ENCODE peak calls at places on chromosome 10, in seven cellular contexts. C, D, A, Y, J, S and T are unnamed samples.
A peak's percentile ranks its signal among the peaks of the same experiment; 100 is the strongest.

GRCh38 chr10:124728071-124728829 is 15.9 kb downstream of the FAM53B start:
- DNase-seq in Y (no peak), C (no peak), D (no peak), A (no peak), S (no peak), J (no peak), T (no peak)

GRCh38 chr10:53619678-53620077 is 847.1 kb upstream of the MBL2 start:
- DNase-seq in C (no peak), D (no peak), A (no peak), S (peak; percentile 10), Y (no peak), J (no peak), T (no peak)

GRCh38 chr10:11533328-11533781 is 78.1 kb downstream of the USP6NL start:
- DNase-seq in A (no peak), Y (no peak), D (no peak), J (no peak), C (no peak), S (no peak), T (no peak)

GRCh38 chr10:79097021-79097695 is 28.4 kb downstream of the ZMIZ1 start:
- DNase-seq in S (peak; percentile 44), A (no peak), C (no peak), J (no peak), D (no peak), Y (no peak), T (no peak)

GRCh38 chr10:92844746-92845145 is 3.6 kb upstream of the EXOC6 start:
- DNase-seq in S (no peak), J (no peak), Y (no peak), C (no peak), D (no peak), A (no peak), T (no peak)

GRCh38 chr10:90604636-90605035 is 253.2 kb downstream of the HTR7 start:
- DNase-seq in A (no peak), D (no peak), Y (no peak), J (no peak), C (no peak), S (peak; percentile 12), T (no peak)

GRCh38 chr10:63744060-63744941 is 223.1 kb downstream of the REEP3 start:
- DNase-seq in J (no peak), D (no peak), S (peak; percentile 62), Y (no peak), A (no peak), C (no peak), T (no peak)

GRCh38 chr10:60967854-60968484 is 24.0 kb upstream of the RHOBTB1 start:
- DNase-seq in J (no peak), A (no peak), Y (no peak), D (no peak), C (peak; percentile 48), S (no peak), T (no peak)

GRCh38 chr10:98429320-98430072 is 14.5 kb upstream of the PYROXD2 start:
- DNase-seq in Y (no peak), A (no peak), S (no peak), J (no peak), C (no peak), D (no peak), T (no peak)

GRCh38 chr10:73083234-73083633 is 13.4 kb downstream of the P4HA1 start:
- DNase-seq in S (peak; percentile 8), D (no peak), Y (no peak), J (no peak), A (peak; percentile 5), C (no peak), T (no peak)

GRCh38 chr10:93630609-93631320 is 18.4 kb downstream of the PDE6C start:
- DNase-seq in C (no peak), J (no peak), A (no peak), S (no peak), D (no peak), Y (no peak), T (no peak)

GRCh38 chr10:60413306-60414012 is 23.8 kb upstream of the ANK3 start:
- DNase-seq in D (no peak), A (no peak), Y (no peak), S (no peak), J (no peak), C (peak; percentile 50), T (no peak)

GRCh38 chr10:103492655-103493261 is 747 bp upstream of the NEURL1 start:
- DNase-seq in A (no peak), D (no peak), J (no peak), C (no peak), S (no peak), Y (no peak), T (no peak)

GRCh38 chr10:17785276-17785935 is 23.7 kb upstream of the MRC1 start:
- DNase-seq in D (no peak), A (no peak), S (no peak), J (no peak), Y (no peak), C (no peak), T (no peak)

GRCh38 chr10:109995178-109995577 is 12.6 kb upstream of the ADD3 start:
- DNase-seq in Y (no peak), S (no peak), C (no peak), A (no peak), D (no peak), J (no peak), T (no peak)

GRCh38 chr10:113345860-113346259 is 207.0 kb upstream of the HABP2 start:
- DNase-seq in Y (no peak), S (no peak), D (no peak), J (no peak), A (no peak), C (no peak), T (no peak)

GRCh38 chr10:109740436-109740835 is 182.9 kb downstream of the XPNPEP1 start:
- DNase-seq in A (peak; percentile 4), Y (no peak), D (no peak), S (no peak), C (no peak), J (no peak), T (no peak)

GRCh38 chr10:133441780-133442179 is 12.0 kb upstream of the SCART1 start:
- DNase-seq in C (no peak), J (no peak), A (no peak), Y (no peak), D (no peak), S (no peak), T (peak; percentile 19)

GRCh38 chr10:29254123-29255046 is 34.5 kb upstream of the LYZL1 start:
- DNase-seq in Y (peak; percentile 36), D (no peak), J (no peak), A (no peak), S (peak; percentile 73), C (no peak), T (no peak)

GRCh38 chr10:76206797-76207352 is 775.5 kb downstream of the LRMDA start:
- DNase-seq in A (no peak), D (no peak), J (no peak), C (peak; percentile 32), S (no peak), Y (no peak), T (no peak)

GRCh38 chr10:43377393-43377883 is 6.0 kb downstream of the FXYD4 start:
- DNase-seq in A (no peak), S (no peak), D (no peak), C (peak; percentile 32), J (no peak), Y (no peak), T (no peak)

GRCh38 chr10:74453151-74453550 is 302.1 kb downstream of the ADK start:
- DNase-seq in A (no peak), D (no peak), C (no peak), S (no peak), J (no peak), Y (no peak), T (no peak)

GRCh38 chr10:4758256-4758655 is 67.8 kb upstream of the AKR1E2 start:
- DNase-seq in A (no peak), D (no peak), J (no peak), S (no peak), Y (no peak), C (peak; percentile 53), T (no peak)

GRCh38 chr10:62893036-62893435 is 76.9 kb upstream of the EGR2 start:
- DNase-seq in J (no peak), D (no peak), S (no peak), A (no peak), Y (no peak), C (peak; percentile 97), T (no peak)

GRCh38 chr10:29590598-29591415 is 44.0 kb downstream of the SVIL start:
- DNase-seq in Y (peak; percentile 50), A (peak; percentile 60), J (no peak), D (no peak), S (peak; percentile 78), C (peak; percentile 62), T (no peak)

GRCh38 chr10:98328163-98328562 is 60.2 kb upstream of the LOXL4 start:
- DNase-seq in C (no peak), S (no peak), Y (no peak), J (no peak), A (no peak), D (no peak), T (no peak)

GRCh38 chr10:29022513-29022912 is 266.4 kb upstream of the LYZL1 start:
- DNase-seq in C (no peak), D (no peak), J (no peak), S (no peak), Y (no peak), A (no peak), T (no peak)

GRCh38 chr10:128747556-128748335 is 621.5 kb upstream of the MKI67 start:
- DNase-seq in Y (no peak), C (no peak), D (no peak), S (no peak), A (no peak), J (no peak), T (no peak)

GRCh38 chr10:69123306-69123746 is 652 bp upstream of the VPS26A start:
- DNase-seq in C (peak; percentile 77), A (no peak), S (peak; percentile 54), Y (peak; percentile 79), D (no peak), J (no peak), T (no peak)

GRCh38 chr10:12909182-12909835 is 92.2 kb downstream of the CCDC3 start:
- DNase-seq in J (no peak), A (no peak), S (no peak), C (no peak), Y (no peak), D (no peak), T (no peak)

GRCh38 chr10:33132626-33133025 is 174.6 kb upstream of the ITGB1 start:
- DNase-seq in D (no peak), A (no peak), J (no peak), S (no peak), C (peak; percentile 73), Y (no peak), T (no peak)

GRCh38 chr10:77490915-77491314 is 146.7 kb downstream of the KCNMA1 start:
- DNase-seq in S (peak; percentile 63), A (no peak), Y (no peak), D (no peak), C (no peak), J (no peak), T (no peak)

GRCh38 chr10:103231047-103231551 is 14.6 kb upstream of the RPEL1 start:
- DNase-seq in D (no peak), A (peak; percentile 96), Y (peak; percentile 85), J (no peak), C (peak; percentile 94), S (peak; percentile 97), T (no peak)

GRCh38 chr10:62087341-62087740 is 181.3 kb downstream of the RTKN2 start:
- DNase-seq in D (no peak), A (no peak), S (no peak), Y (no peak), J (no peak), C (no peak), T (no peak)

GRCh38 chr10:48454302-48455054 is 148.0 kb downstream of the MAPK8 start:
- DNase-seq in C (no peak), Y (no peak), D (no peak), J (no peak), A (no peak), S (no peak), T (peak; percentile 37)